ENCODE peak calls at places on chromosomes 16 and 17, in five cellular contexts. Y is naive thymus-derived CD4-positive, alpha-beta T cell; I is esophagus squamous epithelium; E is Peyer's patch; C is suprapubic skin. L is an unnamed sample.

GRCh38 chr17:75205037-75205792 is at the start of gene NUP85:
- DNase-seq in E (peak; percentile 95), Y (peak; percentile 97), C (peak; percentile 95), I (peak; percentile 46), L (peak; percentile 94)

GRCh38 chr17:79612468-79613194 is 1.8 kb upstream of the RBFOX3 start:
- DNase-seq in Y (peak; percentile 6), E (peak; percentile 51), C (no peak), I (no peak), L (peak; percentile 49)

GRCh38 chr17:57523926-57524634 is 221.0 kb downstream of the CCDC182 start:
- DNase-seq in Y (no peak), E (no peak), C (no peak), I (no peak), L (no peak)

GRCh38 chr16:57994361-57994760 is 6.1 kb downstream of the ZNF319 start:
- DNase-seq in E (no peak), Y (no peak), I (no peak), C (no peak), L (no peak)

GRCh38 chr17:522912-523311 is 170.3 kb upstream of the RPH3AL start:
- DNase-seq in Y (no peak), I (no peak), C (no peak), E (no peak), L (no peak)

GRCh38 chr16:4660454-4661007 is 32.8 kb upstream of the NUDT16L1 start:
- DNase-seq in C (no peak), I (no peak), Y (peak; percentile 57), E (peak; percentile 79), L (peak; percentile 48)

GRCh38 chr17:46908352-46908751 is 14.6 kb upstream of the GOSR2 start:
- DNase-seq in E (no peak), I (no peak), Y (no peak), C (no peak), L (no peak)

GRCh38 chr17:57478433-57478832 is 222.1 kb downstream of the MSI2 start:
- DNase-seq in I (no peak), Y (no peak), C (no peak), E (no peak), L (no peak)

GRCh38 chr17:38693700-38694329 is 11.3 kb upstream of the MLLT6 start:
- DNase-seq in E (peak; percentile 77), I (no peak), Y (no peak), C (peak; percentile 85), L (peak; percentile 23)

GRCh38 chr17:19364699-19365498 is 2.4 kb upstream of the B9D1 start:
- DNase-seq in Y (no peak), I (no peak), C (no peak), E (no peak), L (no peak)

GRCh38 chr17:27415090-27415795 is 41.0 kb upstream of the KSR1 start:
- DNase-seq in Y (no peak), I (no peak), C (no peak), E (no peak), L (no peak)

GRCh38 chr16:88536510-88536909 is 33.7 kb upstream of the ZC3H18 start:
- DNase-seq in I (no peak), C (no peak), Y (no peak), E (no peak), L (no peak)

GRCh38 chr16:12061336-12062055 is 85.0 kb downstream of the SNX29 start:
- DNase-seq in I (no peak), E (peak; percentile 28), Y (no peak), C (peak; percentile 62), L (no peak)

GRCh38 chr17:77875051-77875780 is 83.3 kb upstream of the TNRC6C start:
- DNase-seq in Y (no peak), C (no peak), I (no peak), E (no peak), L (no peak)

GRCh38 chr16:49698416-49698815 is 157.5 kb downstream of the ZNF423 start:
- DNase-seq in E (no peak), Y (no peak), C (no peak), I (no peak), L (no peak)

GRCh38 chr17:14301761-14302401 is 1.0 kb downstream of the HS3ST3B1 start:
- DNase-seq in Y (peak; percentile 65), C (peak; percentile 78), I (no peak), E (peak; percentile 78), L (peak; percentile 35)

GRCh38 chr17:46733837-46734516 is 84.5 kb downstream of the WNT3 start:
- DNase-seq in I (no peak), C (no peak), E (no peak), Y (no peak), L (no peak)

GRCh38 chr17:5874486-5874885 is 195.7 kb upstream of the WSCD1 start:
- DNase-seq in E (no peak), I (no peak), Y (no peak), C (no peak), L (no peak)

GRCh38 chr16:57341441-57342303 is 16.9 kb upstream of the CCL22 start:
- DNase-seq in I (no peak), C (no peak), Y (no peak), E (no peak), L (peak; percentile 61)

GRCh38 chr16:47613251-47613650 is 152.1 kb downstream of the PHKB start:
- DNase-seq in I (no peak), E (no peak), Y (no peak), C (no peak), L (no peak)

GRCh38 chr17:8585911-8586310 is 44.6 kb downstream of the MYH10 start:
- DNase-seq in Y (no peak), C (no peak), E (no peak), I (no peak), L (no peak)

DNA sequence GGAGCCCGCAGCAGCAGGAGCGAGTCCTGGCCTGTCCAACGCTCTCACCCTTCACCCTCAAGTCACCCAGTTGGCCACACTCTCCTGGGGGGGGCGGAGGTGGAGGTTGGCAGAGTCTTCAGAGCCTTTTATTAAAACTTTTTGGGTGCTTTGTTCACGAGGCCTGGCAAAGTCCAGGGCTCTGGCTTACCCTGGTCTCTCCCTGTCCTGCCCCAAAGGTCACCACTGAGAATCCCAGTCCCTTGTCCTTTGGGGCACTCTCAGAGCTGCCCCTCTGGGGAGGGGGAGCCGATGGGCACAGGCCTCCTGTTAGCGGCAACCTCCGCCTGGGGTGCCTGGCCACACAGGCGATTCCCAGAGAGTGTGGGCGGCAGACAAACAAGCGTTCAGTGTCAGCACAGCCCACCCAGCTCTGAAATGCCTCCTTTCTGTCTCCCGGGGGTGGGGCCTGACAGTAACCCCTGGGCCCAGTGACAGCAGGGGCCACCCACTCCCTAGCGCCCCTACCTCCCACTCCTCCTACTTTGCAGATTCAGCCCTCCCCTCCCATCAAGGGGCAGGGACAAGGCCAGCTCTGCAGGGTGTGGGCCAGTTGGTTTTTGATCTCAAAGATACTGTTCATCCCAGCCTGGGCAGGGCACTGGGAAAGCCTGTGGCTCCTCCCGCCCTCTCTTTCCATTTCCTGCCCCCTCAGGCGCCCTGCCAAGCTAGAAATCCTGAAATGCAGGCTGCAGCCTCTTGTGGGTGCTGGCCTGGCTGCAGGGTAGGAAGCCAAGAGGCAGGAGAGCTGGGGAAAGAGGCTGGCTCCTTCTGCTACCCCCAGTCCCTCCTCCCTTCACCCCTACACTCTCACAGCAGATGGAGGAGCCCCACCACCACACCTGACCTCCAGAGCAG is 36.6 kb upstream of the EMP2 start:
- DNase-seq in I (no peak), E (peak; percentile 70), Y (no peak), C (peak; percentile 80), L (peak; percentile 74)
- H3K4me3 ChIP-seq in I (no peak overlapping the region), E (no peak overlapping the region), Y (no peak overlapping the region), C (peak overlapping the region; percentile 12), L (no peak overlapping the region)

GRCh38 chr17:49967621-49968379 is 1.2 kb upstream of the DLX4 start:
- DNase-seq in I (no peak), C (no peak), E (no peak), Y (no peak), L (no peak)
- H3K4me3 ChIP-seq in I (peak overlapping the region; percentile 49), C (peak overlapping the region; percentile 56), E (peak overlapping the region; percentile 56), Y (peak overlapping the region; percentile 81), L (no peak overlapping the region)

GRCh38 chr16:3431779-3432219 is 11.5 kb downstream of the ZNF597 start:
- DNase-seq in C (peak; percentile 66), Y (peak; percentile 38), I (no peak), E (peak; percentile 63), L (peak; percentile 40)
- H3K4me3 ChIP-seq in C (peak overlapping the region; percentile 24), Y (no peak overlapping the region), I (no peak overlapping the region), E (no peak overlapping the region), L (peak overlapping the region; percentile 10)

DNA sequence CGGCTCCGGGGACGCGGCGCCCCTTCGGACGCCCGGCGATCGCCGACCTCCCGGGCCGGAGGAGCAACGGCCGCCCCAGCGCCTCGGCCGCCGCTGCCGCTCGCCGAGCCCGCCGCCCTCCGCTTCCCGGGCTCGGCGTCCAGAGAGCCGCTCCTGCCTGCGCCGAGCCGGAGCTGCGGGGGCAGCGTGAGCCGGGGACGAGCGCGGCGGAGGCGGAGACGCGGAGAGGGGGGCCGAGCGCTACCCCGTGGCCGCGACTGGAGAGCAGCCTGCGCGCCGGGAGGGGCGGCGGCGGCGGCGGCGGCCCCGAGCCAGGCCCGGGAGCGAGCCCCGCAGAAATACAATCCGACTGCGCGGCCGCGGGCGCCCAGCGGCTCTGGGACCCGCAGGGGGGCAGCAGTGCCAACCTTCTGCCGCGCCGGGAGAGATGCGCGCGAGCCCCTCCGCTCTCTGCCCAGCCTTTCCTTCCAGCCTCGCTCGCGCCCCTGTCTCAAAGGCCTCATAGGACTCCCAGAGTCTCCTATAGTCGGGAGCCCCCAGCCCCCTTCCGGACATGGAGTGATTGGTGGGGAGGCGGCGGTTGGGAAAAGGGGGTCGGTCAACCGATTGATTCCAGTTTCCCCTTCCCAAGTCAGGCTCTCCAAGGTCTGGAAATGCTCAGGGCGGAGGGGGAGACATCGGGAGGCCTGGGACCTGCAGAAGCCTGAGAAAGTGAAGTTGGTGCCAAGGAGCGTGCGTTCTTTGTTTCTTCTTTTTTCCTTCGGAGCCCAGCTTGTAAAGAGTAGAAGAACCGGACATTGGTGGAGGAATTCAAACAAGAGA is 1.0 kb upstream of the SDK2 start:
- DNase-seq in I (no peak), E (peak; percentile 50), Y (peak; percentile 58), C (no peak), L (no peak)
- H3K4me3 ChIP-seq in I (peak overlapping the region; percentile 47), E (peak overlapping the region; percentile 75), Y (no peak overlapping the region), C (peak overlapping the region; percentile 52), L (peak overlapping the region; percentile 9)

DNA sequence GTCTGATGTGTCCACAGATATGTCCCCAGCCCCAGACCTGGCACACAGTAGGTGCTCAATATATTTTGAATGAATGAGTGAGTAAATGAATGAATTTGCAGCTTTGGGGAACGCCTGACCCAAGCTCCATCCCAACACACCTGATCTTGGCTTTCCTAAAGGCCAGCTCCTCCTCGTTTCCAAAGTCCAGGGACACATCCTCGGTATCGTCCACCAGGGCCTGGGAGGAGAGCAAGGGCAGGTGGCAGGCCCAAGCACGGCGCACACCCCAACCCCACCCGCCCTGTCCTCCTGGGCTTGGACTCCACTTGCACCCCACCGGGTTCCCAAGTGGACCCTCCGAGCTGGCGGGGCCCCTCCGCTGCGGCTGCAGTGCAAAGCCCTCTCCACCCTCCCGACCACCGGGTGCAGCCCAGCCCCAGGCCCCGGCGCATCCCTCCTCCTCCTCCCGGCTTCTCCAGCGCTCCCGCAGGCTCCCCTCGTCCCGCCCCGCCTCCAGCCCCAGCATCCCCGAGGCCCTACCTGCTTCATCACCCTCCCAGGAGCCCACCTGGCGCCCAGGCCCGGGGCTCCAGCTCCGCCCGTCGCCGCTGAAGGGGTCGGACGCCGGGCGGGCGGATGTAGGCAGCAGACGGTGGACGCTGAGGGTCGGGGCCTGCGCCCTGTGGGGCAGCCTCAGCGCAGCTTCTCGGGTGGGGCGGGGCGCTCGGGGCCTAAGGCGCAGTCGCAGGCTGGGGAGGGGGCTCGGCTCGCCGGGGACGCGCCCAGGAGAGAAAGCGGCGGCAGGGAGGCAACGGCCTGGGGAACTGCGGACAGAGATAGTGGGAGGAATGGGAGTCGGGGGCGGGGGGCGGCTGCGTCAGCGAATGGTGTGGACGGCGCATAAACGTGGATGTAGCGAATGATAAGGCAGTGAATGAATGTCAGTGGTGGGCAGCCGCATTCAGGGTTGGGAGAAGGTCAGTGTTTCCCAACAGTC is at the start of gene TVP23A:
- DNase-seq in Y (no peak), C (no peak), I (no peak), E (no peak), L (no peak)
- H3K4me3 ChIP-seq in Y (no peak within 1 kb of the TSS), C (no peak within 1 kb of the TSS), I (no peak within 1 kb of the TSS), E (peak within 1 kb of the TSS; percentile 31), L (no peak within 1 kb of the TSS)

GRCh38 chr17:81159611-81160265 is 5.6 kb upstream of the PVALEF start:
- DNase-seq in I (no peak), Y (no peak), E (no peak), C (no peak), L (no peak)
- H3K4me3 ChIP-seq in I (peak overlapping the region; percentile 28), Y (no peak overlapping the region), E (peak overlapping the region; percentile 32), C (peak overlapping the region; percentile 34), L (no peak overlapping the region)